ENCODE peak calls at places on chromosomes 13 and 19, in five cellular contexts. G, W, H, V and K are unnamed samples.
A peak's percentile ranks its signal among the peaks of the same experiment; 100 is the strongest.

GRCh38 chr19:18708452-18709231 is 25.2 kb downstream of the CRTC1 start:
- DNase-seq in H (no peak), V (no peak), W (no peak), G (no peak), K (no peak)

GRCh38 chr13:27128825-27129627 is 42.6 kb downstream of the USP12 start:
- DNase-seq in H (peak; percentile 69), V (peak; percentile 29), W (no peak), G (no peak), K (no peak)

GRCh38 chr13:65965496-65965895 is 1264.6 kb downstream of the PCDH9 start:
- DNase-seq in W (no peak), G (no peak), H (peak; percentile 76), V (peak; percentile 81), K (no peak)

GRCh38 chr13:94544922-94545321 is 51.0 kb downstream of the TGDS start:
- DNase-seq in V (no peak), G (no peak), W (no peak), H (no peak), K (no peak)

GRCh38 chr13:33911521-33911920 is 93.6 kb downstream of the RFC3 start:
- DNase-seq in G (no peak), V (no peak), H (no peak), W (no peak), K (no peak)

GRCh38 chr13:44764334-44764733 is 188.2 kb upstream of the TSC22D1 start:
- DNase-seq in G (peak; percentile 84), H (no peak), W (no peak), V (peak; percentile 14), K (no peak)

GRCh38 chr13:66375756-66376155 is 854.4 kb downstream of the PCDH9 start:
- DNase-seq in H (peak; percentile 3), G (no peak), W (no peak), V (peak; percentile 5), K (no peak)

GRCh38 chr19:11767633-11768133 is 883 bp downstream of the ZNF441 start:
- DNase-seq in W (no peak), G (peak; percentile 65), H (peak; percentile 50), V (peak; percentile 34), K (no peak)

GRCh38 chr13:93502987-93503386 is 276.4 kb downstream of the GPC6 start:
- DNase-seq in H (no peak), W (no peak), V (no peak), G (no peak), K (no peak)

GRCh38 chr13:63287926-63288325 is 1872.3 kb upstream of the PCDH20 start:
- DNase-seq in V (peak; percentile 60), W (no peak), H (peak; percentile 60), G (no peak), K (no peak)

GRCh38 chr13:50529154-50529882 is 314.2 kb downstream of the DLEU7 start:
- DNase-seq in V (peak; percentile 82), W (peak; percentile 80), H (peak; percentile 28), G (peak; percentile 75), K (no peak)

GRCh38 chr13:27374650-27375049 is 49.8 kb upstream of the GTF3A start:
- DNase-seq in V (peak; percentile 87), W (peak; percentile 87), G (peak; percentile 82), H (peak; percentile 85), K (no peak)

GRCh38 chr13:60230593-60230992 is 66.9 kb upstream of the DIAPH3 start:
- DNase-seq in W (no peak), H (peak; percentile 37), V (peak; percentile 56), G (no peak), K (no peak)